ENCODE peak calls at places on chromosomes 2 and 18, in seven cellular contexts. A is thoracic aorta, D is heart left ventricle, L is BE2C, B is A549, T is HCT116, E is Calu3. V is an unnamed sample.

GRCh38 chr2:100999995-101000394 is 2.1 kb upstream of the RPL31 start:
- DNase-seq in A (no peak), D (no peak), L (no peak), B (no peak), T (no peak), E (no peak), V (no peak)

GRCh38 chr2:46298522-46299351 is 1.5 kb downstream of the EPAS1 start:
- DNase-seq in A (no peak), D (peak), L (peak), B (peak), T (no peak), E (peak), V (no peak)

GRCh38 chr2:117972466-117973123 is 41.3 kb downstream of the CCDC93 start:
- DNase-seq in A (no peak), D (no peak), L (no peak), B (no peak), T (no peak), E (no peak), V (no peak)

GRCh38 chr2:26692814-26693286 is 328 bp downstream of the KCNK3 start:
- DNase-seq in A (no peak), D (no peak), L (peak), B (no peak), T (no peak), E (no peak), V (no peak)

GRCh38 chr2:236748385-236748784 is 178.8 kb downstream of the ACKR3 start:
- DNase-seq in A (no peak), D (peak), L (no peak), B (no peak), T (no peak), E (no peak), V (no peak)

GRCh38 chr2:196598846-196599245 is 40.7 kb upstream of the CCDC150 start:
- DNase-seq in A (no peak), D (no peak), L (no peak), B (no peak), T (no peak), E (no peak), V (no peak)

GRCh38 chr2:68632026-68632425 is 11.4 kb upstream of the PROKR1 start:
- DNase-seq in A (no peak), D (no peak), L (no peak), B (no peak), T (no peak), E (no peak), V (no peak)

GRCh38 chr2:175786705-175787104 is 215.4 kb downstream of the LNPK start:
- DNase-seq in A (no peak), D (no peak), L (no peak), B (no peak), T (no peak), E (no peak), V (no peak)

GRCh38 chr2:50343157-50343821 is 688.6 kb downstream of the NRXN1 start:
- DNase-seq in A (no peak), D (no peak), L (no peak), B (no peak), T (no peak), E (no peak), V (no peak)

GRCh38 chr2:233758849-233759248 is 1.2 kb upstream of the UGT1A1 start:
- DNase-seq in A (no peak), D (no peak), L (no peak), B (no peak), T (no peak), E (no peak), V (no peak)

GRCh38 chr2:58039170-58039611 is 7.4 kb upstream of the VRK2 start:
- DNase-seq in A (no peak), D (no peak), L (no peak), B (no peak), T (no peak), E (no peak), V (no peak)

GRCh38 chr2:240916571-240917008 is 10.5 kb downstream of the CROCC2 start:
- DNase-seq in A (peak), D (peak), L (peak), B (peak), T (no peak), E (peak), V (peak)

GRCh38 chr2:173997779-173998178 is 32.6 kb upstream of the SP3 start:
- DNase-seq in A (no peak), D (no peak), L (no peak), B (no peak), T (no peak), E (no peak), V (no peak)

GRCh38 chr2:35846-36245 is 10.5 kb downstream of the FAM110C start:
- DNase-seq in A (no peak), D (no peak), L (no peak), B (no peak), T (no peak), E (peak), V (no peak)

GRCh38 chr18:55780591-55781071 is 192.6 kb upstream of the TCF4 start:
- DNase-seq in A (no peak), D (no peak), L (no peak), B (no peak), T (no peak), E (no peak), V (no peak)

GRCh38 chr18:46039967-46040746 is 31.9 kb downstream of the PSTPIP2 start:
- DNase-seq in A (no peak), D (no peak), L (no peak), B (no peak), T (no peak), E (no peak), V (no peak)

GRCh38 chr18:21484851-21485636 is 115.5 kb downstream of the ESCO1 start:
- DNase-seq in A (no peak), D (no peak), L (no peak), B (no peak), T (no peak), E (no peak), V (no peak)

GRCh38 chr2:102736174-102736606 is 25.6 kb upstream of the TMEM182 start:
- DNase-seq in A (no peak), D (no peak), L (peak), B (peak), T (no peak), E (peak), V (no peak)

GRCh38 chr2:29033656-29034055 is 40.7 kb downstream of the PCARE start:
- DNase-seq in A (no peak), D (no peak), L (no peak), B (no peak), T (no peak), E (no peak), V (no peak)

GRCh38 chr18:53534203-53534602 is 690.3 kb downstream of the MBD2 start:
- DNase-seq in A (no peak), D (no peak), L (no peak), B (no peak), T (no peak), E (no peak), V (no peak)

GRCh38 chr18:49725809-49726514 is 87.4 kb downstream of the ACAA2 start:
- DNase-seq in A (no peak), D (peak), L (peak), B (peak), T (peak), E (peak), V (peak)

GRCh38 chr2:203061346-203061745 is 46.7 kb downstream of the NBEAL1 start:
- DNase-seq in A (no peak), D (no peak), L (no peak), B (peak), T (no peak), E (peak), V (no peak)

GRCh38 chr2:99593692-99594427 is 104.0 kb upstream of the REV1 start:
- DNase-seq in A (no peak), D (no peak), L (no peak), B (no peak), T (no peak), E (no peak), V (no peak)

GRCh38 chr2:42073739-42074138 is 25.9 kb downstream of the PKDCC start:
- DNase-seq in A (no peak), D (no peak), L (no peak), B (no peak), T (no peak), E (no peak), V (no peak)

GRCh38 chr2:25453199-25453903 is 111.6 kb upstream of the DNMT3A start:
- DNase-seq in A (no peak), D (no peak), L (no peak), B (no peak), T (no peak), E (no peak), V (no peak)

GRCh38 chr2:239953418-239954061 is 71.6 kb downstream of the NDUFA10 start:
- DNase-seq in A (no peak), D (peak), L (no peak), B (no peak), T (no peak), E (no peak), V (no peak)

GRCh38 chr2:11967946-11968465 is 221.6 kb downstream of the LPIN1 start:
- DNase-seq in A (no peak), D (peak), L (peak), B (no peak), T (no peak), E (no peak), V (no peak)

GRCh38 chr2:174259981-174260380 is 11.6 kb upstream of the OLA1 start:
- DNase-seq in A (no peak), D (no peak), L (no peak), B (no peak), T (no peak), E (no peak), V (peak)

GRCh38 chr18:7273301-7273911 is 42.5 kb downstream of the LRRC30 start:
- DNase-seq in A (peak), D (peak), L (no peak), B (no peak), T (no peak), E (peak), V (no peak)

GRCh38 chr2:9463698-9464034 is 10.7 kb upstream of the IAH1 start:
- DNase-seq in A (no peak), D (no peak), L (no peak), B (no peak), T (no peak), E (no peak), V (no peak)

GRCh38 chr2:69646714-69647113 is 3.2 kb upstream of the AAK1 start:
- DNase-seq in A (no peak), D (no peak), L (no peak), B (no peak), T (no peak), E (no peak), V (no peak)

GRCh38 chr18:60739212-60739611 is 366.6 kb upstream of the MC4R start:
- DNase-seq in A (no peak), D (no peak), L (no peak), B (no peak), T (no peak), E (no peak), V (no peak)

GRCh38 chr2:214536625-214537024 is 125.8 kb downstream of the VWC2L start:
- DNase-seq in A (no peak), D (no peak), L (no peak), B (no peak), T (no peak), E (no peak), V (no peak)

GRCh38 chr2:160288324-160288723 is 88.3 kb upstream of the ITGB6 start:
- DNase-seq in A (no peak), D (no peak), L (no peak), B (no peak), T (no peak), E (no peak), V (no peak)

DNA sequence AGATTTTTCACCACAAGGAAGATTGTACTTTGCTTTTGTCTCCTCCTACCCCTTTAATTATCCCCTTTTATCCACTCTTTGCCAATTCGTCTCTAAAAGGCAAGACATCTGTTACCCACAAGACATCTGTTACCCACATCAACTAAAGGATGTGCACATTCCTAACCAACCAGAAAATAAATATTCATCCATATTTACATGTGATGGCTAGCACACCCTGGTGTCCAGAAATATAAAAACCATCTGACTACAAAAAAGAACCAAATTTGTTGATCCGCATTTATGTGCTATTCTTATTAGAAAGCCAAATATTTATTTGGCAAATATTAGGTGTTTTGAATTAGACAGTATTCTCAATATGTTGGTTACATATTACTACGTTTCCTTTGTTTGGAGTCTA is 35.7 kb downstream of the ACVR1C start:
- DNase-seq in A (no peak), D (no peak), L (no peak), B (no peak), T (no peak), E (no peak), V (peak)
- TF ChIP-seq CTCF in A (no peak), D (no peak), L (no peak), B (peak), T (peak), E (no peak), V (no peak)

DNA sequence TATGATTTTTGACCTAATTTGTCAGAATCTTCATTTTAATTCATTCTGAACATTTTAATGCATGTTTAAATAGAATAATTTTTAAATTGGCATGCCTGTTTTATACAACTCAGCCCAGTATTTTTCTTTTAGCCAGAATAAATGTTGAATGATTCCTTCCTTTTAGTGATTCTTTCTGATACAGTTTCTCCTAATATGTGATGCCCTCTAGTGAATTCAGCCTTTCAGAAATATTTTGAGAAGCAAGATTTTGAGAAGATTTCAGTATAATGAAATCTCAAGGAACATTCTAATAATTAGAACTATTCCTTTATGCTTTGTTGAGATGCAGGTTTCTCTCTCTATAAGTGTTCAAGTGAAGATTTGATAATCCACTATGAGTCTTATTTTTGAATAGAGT is 28.5 kb downstream of the LCLAT1 start:
- DNase-seq in A (no peak), D (no peak), L (no peak), B (no peak), T (no peak), E (no peak), V (no peak)
- TF ChIP-seq CTCF in A (no peak), D (peak), L (no peak), B (peak), T (no peak), E (no peak), V (no peak)

GRCh38 chr18:78074400-78075020 is 824.9 kb downstream of the GALR1 start:
- DNase-seq in A (no peak), D (no peak), L (no peak), B (no peak), T (no peak), E (no peak), V (no peak)
- TF ChIP-seq CTCF in A (no peak), D (no peak), L (no peak), B (no peak), T (no peak), E (peak), V (no peak)

DNA sequence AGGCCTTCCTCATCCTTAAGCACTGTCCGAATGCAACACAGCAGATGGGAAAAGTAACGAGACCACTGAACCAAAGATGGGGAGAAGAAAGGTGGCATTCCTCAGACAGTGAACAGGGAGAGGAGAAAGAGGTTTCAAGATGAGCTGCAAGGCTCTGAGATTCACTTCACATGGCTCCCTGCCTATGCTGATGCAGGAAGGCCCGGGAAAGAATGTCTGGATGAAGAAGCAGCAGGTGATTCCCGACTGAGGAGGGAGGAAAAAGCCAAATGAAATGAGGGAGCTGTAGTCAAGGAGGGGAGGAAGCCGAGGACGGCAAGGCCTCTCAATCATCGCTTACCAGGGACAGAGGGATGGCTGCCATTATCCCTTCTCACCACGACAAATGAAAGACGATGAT is 98.5 kb upstream of the BOD1L2 start:
- DNase-seq in A (no peak), D (no peak), L (no peak), B (no peak), T (no peak), E (no peak), V (no peak)
- TF ChIP-seq CTCF in A (no peak), D (no peak), L (no peak), B (no peak), T (no peak), E (no peak), V (no peak)

DNA sequence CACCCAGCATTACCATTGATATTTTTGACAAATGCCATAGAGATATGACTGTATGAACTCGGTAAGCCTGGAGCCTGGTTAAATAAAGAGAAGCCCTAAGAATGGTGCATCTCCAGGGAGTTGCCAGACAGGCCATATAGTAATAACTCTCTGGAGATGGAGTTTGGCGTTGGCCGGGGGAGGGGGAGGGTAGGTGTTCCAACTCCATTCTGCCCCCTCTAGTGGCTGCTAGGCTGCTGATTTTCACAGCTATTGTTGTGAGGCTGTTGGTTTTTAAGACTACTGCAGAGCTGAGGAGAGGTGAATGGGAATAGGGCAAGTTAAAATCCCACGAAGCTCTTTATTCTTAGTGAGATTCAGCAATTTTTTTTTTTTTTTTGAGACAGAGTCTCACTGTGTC is 99.9 kb downstream of the GALNT14 start:
- DNase-seq in A (no peak), D (no peak), L (peak), B (no peak), T (no peak), E (peak), V (no peak)
- TF ChIP-seq CTCF in A (no peak), D (no peak), L (peak), B (no peak), T (peak), E (no peak), V (no peak)

DNA sequence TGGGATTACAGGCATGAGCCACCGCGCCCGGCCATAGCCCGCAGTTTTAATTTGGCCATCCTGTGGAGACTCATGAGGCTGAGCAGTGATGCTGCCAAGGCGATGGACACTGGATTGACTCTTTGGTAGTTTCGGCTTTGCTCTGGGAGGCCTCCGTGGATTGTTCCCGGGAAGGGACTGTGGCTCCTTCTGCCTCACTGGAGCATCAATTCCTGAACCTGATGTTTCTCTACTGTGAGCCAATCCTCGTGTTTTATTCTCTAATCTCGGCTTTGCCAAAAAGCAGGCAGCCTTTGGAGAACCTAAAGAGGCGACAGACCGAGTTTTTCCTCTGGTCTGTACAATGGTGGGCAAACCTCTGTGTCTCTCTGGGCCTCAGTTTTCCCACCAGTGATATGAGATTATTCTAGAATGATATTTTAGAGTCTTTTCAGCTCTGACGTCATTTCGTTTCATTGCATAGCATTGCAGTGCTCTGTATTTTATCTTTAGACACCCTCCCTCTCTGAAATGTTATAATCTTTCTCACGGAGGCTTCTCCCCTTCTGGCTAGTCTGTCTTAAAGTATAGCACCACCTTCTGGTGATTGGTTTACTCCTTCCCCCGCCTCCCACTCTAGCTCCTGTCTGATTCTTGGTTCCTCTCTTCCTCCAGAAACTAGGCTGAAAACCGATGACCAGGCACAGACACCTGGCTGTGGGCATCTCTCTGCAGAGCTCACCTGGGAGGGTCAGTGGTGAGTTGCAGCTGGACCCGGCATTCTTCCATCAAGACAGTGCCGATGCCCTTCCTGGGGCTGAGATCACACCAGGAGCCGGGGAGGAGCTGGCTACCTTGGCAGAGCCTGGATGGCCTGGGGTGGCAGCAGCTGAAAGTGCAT is 341.3 kb downstream of the MYCN start:
- DNase-seq in A (no peak), D (peak), L (peak), B (peak), T (peak), E (peak), V (no peak)
- TF ChIP-seq CTCF in A (no peak), D (peak), L (no peak), B (peak), T (peak), E (peak), V (no peak)

GRCh38 chr2:181239400-181239799 is 217.8 kb upstream of the ITGA4 start:
- DNase-seq in A (no peak), D (no peak), L (no peak), B (no peak), T (peak), E (no peak), V (no peak)
- TF ChIP-seq CTCF in A (no peak), D (no peak), L (peak), B (peak), T (peak), E (no peak), V (no peak)

DNA sequence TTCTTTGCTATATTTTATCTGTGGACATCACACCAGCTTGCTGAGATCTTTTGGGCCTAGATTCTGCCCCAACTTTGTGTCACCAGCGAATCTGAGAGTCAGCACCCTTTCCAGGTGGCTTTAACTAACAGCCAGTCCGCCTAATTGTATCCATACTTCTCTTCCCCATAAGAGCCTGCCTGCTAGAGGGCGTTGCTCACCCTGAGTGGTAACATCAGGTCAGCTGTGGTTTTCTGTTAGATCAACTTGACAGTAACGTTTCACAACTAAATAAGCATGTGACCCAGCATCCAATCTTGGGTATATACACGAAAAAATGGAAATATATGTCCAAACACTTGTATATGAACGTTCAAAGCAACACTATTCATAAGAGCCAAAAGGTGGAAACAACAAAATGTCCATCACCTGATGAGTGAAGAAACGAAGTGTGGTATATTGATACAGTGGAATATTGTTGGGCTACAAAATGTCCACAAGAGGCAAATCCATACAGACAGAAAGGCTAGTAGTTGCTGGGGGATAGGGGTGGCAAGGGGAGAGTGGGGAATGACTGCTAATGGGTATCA is 24.9 kb downstream of the EFHD1 start:
- DNase-seq in A (no peak), D (no peak), L (no peak), B (no peak), T (peak), E (no peak), V (no peak)
- TF ChIP-seq CTCF in A (no peak), D (no peak), L (no peak), B (peak), T (peak), E (no peak), V (peak)

GRCh38 chr2:23953625-23954024 is 13.4 kb downstream of the UBXN2A start:
- DNase-seq in A (no peak), D (no peak), L (no peak), B (no peak), T (no peak), E (no peak), V (no peak)
- TF ChIP-seq CTCF in A (no peak), D (no peak), L (no peak), B (no peak), T (no peak), E (no peak), V (no peak)